ENCODE peak calls at places on chromosomes 5 and 9, in ten cellular contexts. A is type B pancreatic cell; C is adipocyte; N is LoVo; I is stimulated activated CD4-positive, alpha-beta T cell treated with anti-CD3 and anti-CD28 coated beads, Interleukin-1b, Interleukin-23, amount 100 ng/mL, for 1 hour; W is Right ventricle myocardium superior; X is H1; F is NB4; G is stomach; E is nucleus accumbens. L is an unnamed sample.

GRCh38 chr5:138655530-138656245 is 80.5 kb upstream of the HSPA9 start:
- DNase-seq in A (no peak), C (no peak), N (no peak), I (no peak), W (no peak), X (no peak), F (no peak), G (no peak), E (peak), L (no peak)

GRCh38 chr9:78064075-78064474 is 32.5 kb upstream of the GNAQ start:
- DNase-seq in A (no peak), C (no peak), N (no peak), I (no peak), W (no peak), X (no peak), F (no peak), G (no peak), E (peak), L (no peak)

GRCh38 chr5:172920447-172920849 is 38.8 kb upstream of the RPL26L1 start:
- DNase-seq in A (no peak), C (peak), N (no peak), I (no peak), W (no peak), X (no peak), F (no peak), G (no peak), E (peak), L (no peak)

GRCh38 chr9:33719581-33720374 is 75.6 kb upstream of the PRSS3 start:
- DNase-seq in A (no peak), C (peak), N (peak), I (no peak), W (peak), X (no peak), F (peak), G (peak), E (no peak), L (no peak)

GRCh38 chr9:132732326-132732725 is 62.1 kb downstream of the GTF3C4 start:
- DNase-seq in A (no peak), C (peak), N (no peak), I (no peak), W (no peak), X (no peak), F (no peak), G (no peak), E (no peak), L (no peak)

GRCh38 chr5:101362067-101362466 is 459.0 kb upstream of the ST8SIA4 start:
- DNase-seq in A (no peak), C (no peak), N (no peak), I (no peak), W (no peak), X (no peak), F (no peak), G (no peak), E (no peak), L (no peak)

GRCh38 chr5:132462856-132463745 is 27.5 kb downstream of the IRF1 start:
- DNase-seq in A (no peak), C (no peak), N (no peak), I (no peak), W (no peak), X (no peak), F (peak), G (no peak), E (no peak), L (no peak)

GRCh38 chr9:79164396-79164795 is 407.4 kb upstream of the TLE4 start:
- DNase-seq in A (no peak), C (peak), N (no peak), I (no peak), W (no peak), X (no peak), F (no peak), G (peak), E (no peak), L (no peak)

GRCh38 chr5:126129431-126129830 is 293.8 kb upstream of the GRAMD2B start:
- DNase-seq in A (no peak), C (no peak), N (no peak), I (no peak), W (no peak), X (no peak), F (no peak), G (no peak), E (no peak), L (no peak)

GRCh38 chr5:44331471-44332079 is 57.6 kb downstream of the FGF10 start:
- DNase-seq in A (no peak), C (no peak), N (no peak), I (no peak), W (no peak), X (no peak), F (no peak), G (no peak), E (no peak), L (no peak)

GRCh38 chr5:155844541-155844940 is 482.4 kb upstream of the SGCD start:
- DNase-seq in A (no peak), C (no peak), N (no peak), I (no peak), W (no peak), X (no peak), F (no peak), G (no peak), E (no peak), L (no peak)

GRCh38 chr9:36320457-36320856 is 62.2 kb upstream of the GNE start:
- DNase-seq in A (no peak), C (no peak), N (peak), I (no peak), W (no peak), X (no peak), F (peak), G (no peak), E (no peak), L (no peak)